ENCODE peak calls at places on chromosomes 13 and 19, in five cellular contexts. S is GM03348, V is iris pigment epithelial cell, T is T-helper 2 cell, Z is neural progenitor cell. A is an unnamed sample.

GRCh38 chr13:32530841-32531253 is 7.7 kb downstream of the N4BP2L2 start:
- DNase-seq in S (peak; percentile 55), V (peak; percentile 89), T (peak; percentile 23), Z (no peak), A (peak; percentile 44)

GRCh38 chr13:82827704-82828103 is 1054.6 kb downstream of the SLITRK1 start:
- DNase-seq in S (no peak), V (no peak), T (no peak), Z (no peak), A (no peak)

GRCh38 chr13:109790071-109790470 is 3.7 kb upstream of the IRS2 start:
- DNase-seq in S (peak; percentile 47), V (peak; percentile 83), T (no peak), Z (no peak), A (no peak)

GRCh38 chr13:89520468-89520867 is 1827.0 kb upstream of the MIR17HG start:
- DNase-seq in S (no peak), V (no peak), T (no peak), Z (no peak), A (no peak)

GRCh38 chr19:48777139-48777538 is 21.8 kb downstream of the FGF21 start:
- DNase-seq in S (no peak), V (no peak), T (no peak), Z (no peak), A (no peak)

GRCh38 chr19:31943305-31943704 is 402.1 kb upstream of the ZNF507 start:
- DNase-seq in S (no peak), V (no peak), T (no peak), Z (peak; percentile 54), A (no peak)

GRCh38 chr19:6020166-6020967 is 42.4 kb upstream of the RANBP3 start:
- DNase-seq in S (no peak), V (peak; percentile 51), T (no peak), Z (no peak), A (no peak)

GRCh38 chr19:23787106-23787505 is 28.4 kb upstream of the ZNF681 start:
- DNase-seq in S (no peak), V (peak; percentile 90), T (no peak), Z (no peak), A (no peak)

GRCh38 chr13:74040200-74040599 is 94.0 kb downstream of the KLF12 start:
- DNase-seq in S (peak; percentile 9), V (peak; percentile 31), T (no peak), Z (peak; percentile 89), A (no peak)

GRCh38 chr19:5103812-5104410 is 135.0 kb downstream of the KDM4B start:
- DNase-seq in S (no peak), V (no peak), T (no peak), Z (no peak), A (no peak)

GRCh38 chr13:113491418-113491883 is 940 bp upstream of the DCUN1D2 start:
- DNase-seq in S (peak; percentile 69), V (peak; percentile 41), T (no peak), Z (peak; percentile 49), A (peak; percentile 41)

GRCh38 chr19:8635422-8635821 is 5.0 kb downstream of the NFILZ start:
- DNase-seq in S (no peak), V (no peak), T (no peak), Z (no peak), A (no peak)

GRCh38 chr19:33407716-33408115 is 34.2 kb downstream of the CEBPG start:
- DNase-seq in S (no peak), V (no peak), T (no peak), Z (no peak), A (no peak)

GRCh38 chr19:8109890-8110662 is 39.3 kb downstream of the FBN3 start:
- DNase-seq in S (no peak), V (no peak), T (no peak), Z (no peak), A (no peak)

GRCh38 chr19:28519950-28520861 is 692.7 kb downstream of the UQCRFS1 start:
- DNase-seq in S (peak; percentile 54), V (no peak), T (no peak), Z (peak; percentile 17), A (peak; percentile 15)